ENCODE peak calls at places on chromosomes 12 and 14, in six cellular contexts. K, F, I, X, S and P are unnamed samples.

GRCh38 chr12:32273712-32274111 is 125.6 kb upstream of the FGD4 start:
- DNase-seq in X (no peak), F (peak), K (peak), I (no peak), S (no peak), P (no peak)

GRCh38 chr14:103735815-103736545 is 20.4 kb downstream of the ZFYVE21 start:
- DNase-seq in X (no peak), I (no peak), S (no peak), K (no peak), F (no peak), P (no peak)

GRCh38 chr14:97994020-97994531 is 1196.9 kb downstream of the VRK1 start:
- DNase-seq in F (no peak), I (no peak), K (no peak), S (no peak), X (no peak), P (no peak)

GRCh38 chr12:102927220-102927619 is 10.2 kb upstream of the PAH start:
- DNase-seq in I (no peak), F (no peak), X (no peak), K (no peak), S (no peak), P (no peak)

GRCh38 chr12:53042607-53043454 is 7.0 kb upstream of the TNS2 start:
- DNase-seq in F (no peak), I (peak), K (no peak), X (no peak), S (no peak), P (no peak)

GRCh38 chr12:32444895-32445294 is 45.5 kb downstream of the FGD4 start:
- DNase-seq in K (no peak), X (peak), F (peak), S (no peak), I (no peak), P (peak)

GRCh38 chr12:52213541-52214420 is 19.3 kb upstream of the KRT7 start:
- DNase-seq in X (peak), I (peak), F (peak), S (peak), K (peak), P (no peak)

GRCh38 chr12:15691372-15691771 is 97.8 kb downstream of the EPS8 start:
- DNase-seq in F (no peak), X (no peak), I (no peak), K (no peak), S (no peak), P (no peak)

GRCh38 chr12:30822385-30823139 is 67.8 kb upstream of the CAPRIN2 start:
- DNase-seq in K (peak), S (peak), X (no peak), I (peak), F (peak), P (no peak)

GRCh38 chr14:72812292-72812851 is 81.5 kb downstream of the DPF3 start:
- DNase-seq in S (peak), X (no peak), K (no peak), I (no peak), F (peak), P (no peak)

GRCh38 chr12:105920161-105920684 is 218.5 kb downstream of the NUAK1 start:
- DNase-seq in K (no peak), S (no peak), X (no peak), F (peak), I (no peak), P (peak)

GRCh38 chr12:94498073-94498472 is 38.4 kb upstream of the CEP83 start:
- DNase-seq in K (peak), I (no peak), F (no peak), X (peak), S (no peak), P (no peak)

GRCh38 chr12:24596768-24597388 is 352.0 kb downstream of the BCAT1 start:
- DNase-seq in S (no peak), I (no peak), F (peak), K (no peak), X (no peak), P (peak)

GRCh38 chr14:61466249-61466904 is 145.0 kb downstream of the PRKCH start:
- DNase-seq in I (peak), K (no peak), S (peak), F (peak), X (no peak), P (no peak)

GRCh38 chr12:124774054-124774461 is 89.6 kb downstream of the SCARB1 start:
- DNase-seq in F (no peak), I (no peak), S (no peak), X (no peak), K (peak), P (no peak)

GRCh38 chr14:97077253-97077653 is 280.1 kb downstream of the VRK1 start:
- DNase-seq in F (peak), X (no peak), S (peak), I (peak), K (no peak), P (no peak)

GRCh38 chr12:93734784-93735183 is 57.6 kb downstream of the CRADD start:
- DNase-seq in F (no peak), K (no peak), X (no peak), S (no peak), I (no peak), P (no peak)

GRCh38 chr12:15505616-15506015 is 183.3 kb downstream of the PTPRO start:
- DNase-seq in I (no peak), S (no peak), X (no peak), K (no peak), F (no peak), P (no peak)

GRCh38 chr12:117228239-117228638 is 38.0 kb upstream of the FBXO21 start:
- DNase-seq in X (no peak), I (no peak), S (no peak), F (no peak), K (no peak), P (no peak)

GRCh38 chr14:69694730-69695663 is 71.9 kb upstream of the SRSF5 start:
- DNase-seq in S (no peak), I (no peak), X (peak), F (no peak), K (no peak), P (no peak)

GRCh38 chr14:103442288-103442687 is 57.1 kb downstream of the MARK3 start:
- DNase-seq in F (no peak), I (no peak), S (no peak), X (no peak), K (no peak), P (no peak)

GRCh38 chr14:32166924-32167323 is 34.9 kb upstream of the RNU6-7 start:
- DNase-seq in F (no peak), K (no peak), S (no peak), X (no peak), I (no peak), P (no peak)

GRCh38 chr12:122888232-122888752 is 7.6 kb downstream of the VPS37B start:
- DNase-seq in S (no peak), K (peak), F (no peak), I (no peak), X (peak), P (peak)

GRCh38 chr12:114580306-114580705 is 103.7 kb downstream of the TBX3 start:
- DNase-seq in K (no peak), I (no peak), F (no peak), S (no peak), X (no peak), P (no peak)

GRCh38 chr12:56160160-56160763 is 2.1 kb downstream of the MYL6 start:
- DNase-seq in I (no peak), S (no peak), F (no peak), X (no peak), K (no peak), P (no peak)

GRCh38 chr14:31363331-31364073 is 56.8 kb downstream of the HEATR5A start:
- DNase-seq in I (no peak), S (no peak), F (no peak), K (no peak), X (no peak), P (no peak)

GRCh38 chr12:112381421-112381897 is 772 bp downstream of the HECTD4 start:
- DNase-seq in I (no peak), F (no peak), S (no peak), X (peak), K (peak), P (peak)